ENCODE peak calls at places on chromosome 10, in four cellular contexts. L, E, K and C are unnamed samples.

GRCh38 chr10:57579926-57580325 is 687.8 kb downstream of the IPMK start:
- DNase-seq in K (no peak), E (no peak), L (peak; percentile 36), C (no peak)

GRCh38 chr10:49619613-49620012 is 5.8 kb downstream of the CHAT start:
- DNase-seq in L (peak; percentile 46), K (no peak), E (no peak), C (no peak)

GRCh38 chr10:21078410-21079329 is 181.6 kb upstream of the NEBL start:
- DNase-seq in E (no peak), L (peak; percentile 78), K (peak; percentile 18), C (peak; percentile 70)

GRCh38 chr10:97291357-97292096 is 910 bp downstream of the ARHGAP19 start:
- DNase-seq in E (no peak), K (no peak), L (no peak), C (no peak)

GRCh38 chr10:45640941-45641340 is 31.6 kb downstream of the ZFAND4 start:
- DNase-seq in K (no peak), L (no peak), E (no peak), C (no peak)

GRCh38 chr10:30413996-30414576 is 19.9 kb upstream of the MAP3K8 start:
- DNase-seq in K (peak; percentile 65), E (no peak), L (no peak), C (no peak)

GRCh38 chr10:91782539-91782938 is 15.7 kb upstream of the TNKS2 start:
- DNase-seq in E (no peak), L (no peak), K (no peak), C (no peak)

GRCh38 chr10:60425392-60426110 is 35.9 kb upstream of the ANK3 start:
- DNase-seq in E (no peak), K (no peak), L (no peak), C (no peak)

GRCh38 chr10:57094083-57094482 is 733.0 kb upstream of the ZWINT start:
- DNase-seq in K (no peak), E (no peak), L (no peak), C (no peak)

GRCh38 chr10:86715156-86715795 is 41.1 kb upstream of the BMPR1A start:
- DNase-seq in K (no peak), E (no peak), L (no peak), C (no peak)

GRCh38 chr10:35270100-35270499 is 66.2 kb upstream of the CCNY start:
- DNase-seq in K (no peak), E (no peak), L (no peak), C (no peak)

GRCh38 chr10:50993817-50994251 is 80.5 kb upstream of the PRKG1 start:
- DNase-seq in E (no peak), K (no peak), L (no peak), C (no peak)

GRCh38 chr10:31769564-31769963 is 159.1 kb downstream of the ARHGAP12 start:
- DNase-seq in K (no peak), L (no peak), E (no peak), C (no peak)

GRCh38 chr10:132684164-132684891 is 101.6 kb downstream of the NKX6-2 start:
- DNase-seq in K (no peak), E (peak; percentile 38), L (peak; percentile 5), C (no peak)

GRCh38 chr10:113780681-113781250 is 29.3 kb downstream of the PLEKHS1 start:
- DNase-seq in K (no peak), E (no peak), L (no peak), C (no peak)

GRCh38 chr10:131214521-131215244 is 96.8 kb downstream of the TCERG1L start:
- DNase-seq in K (no peak), L (no peak), E (peak; percentile 58), C (no peak)

GRCh38 chr10:26335574-26336093 is 102.5 kb upstream of the APBB1IP start:
- DNase-seq in L (no peak), E (no peak), K (peak; percentile 54), C (no peak)

GRCh38 chr10:85919358-85920022 is 447.1 kb downstream of the GRID1 start:
- DNase-seq in E (no peak), L (no peak), K (no peak), C (no peak)

GRCh38 chr10:114172776-114173555 is 1.0 kb downstream of the CCDC186 start:
- DNase-seq in K (no peak), L (no peak), E (no peak), C (no peak)

GRCh38 chr10:98481418-98481945 is 34.7 kb upstream of the HPS1 start:
- DNase-seq in L (no peak), E (no peak), K (no peak), C (no peak)

GRCh38 chr10:99232357-99232999 is 3.2 kb downstream of the HPSE2 start:
- DNase-seq in L (peak; percentile 62), K (no peak), E (peak; percentile 66), C (peak; percentile 16)

GRCh38 chr10:110711382-110711781 is 67.2 kb downstream of the RBM20 start:
- DNase-seq in K (peak; percentile 34), E (no peak), L (no peak), C (no peak)

GRCh38 chr10:23314835-23315239 is 29.8 kb downstream of the C10orf67 start:
- DNase-seq in K (peak; percentile 52), E (no peak), L (no peak), C (peak; percentile 57)

GRCh38 chr10:35090162-35090954 is at the start of gene CUL2:
- DNase-seq in E (peak; percentile 96), K (peak; percentile 96), L (peak; percentile 87), C (peak; percentile 96)

GRCh38 chr10:119221666-119222065 is 14.3 kb downstream of the GRK5 start:
- DNase-seq in L (no peak), E (no peak), K (no peak), C (no peak)

GRCh38 chr10:59580257-59580863 is 129.3 kb downstream of the SLC16A9 start:
- DNase-seq in K (no peak), E (no peak), L (no peak), C (no peak)

GRCh38 chr10:35415505-35415904 is 79.2 kb downstream of the CCNY start:
- DNase-seq in K (no peak), E (no peak), L (no peak), C (no peak)

GRCh38 chr10:60573342-60573741 is 183.7 kb upstream of the ANK3 start:
- DNase-seq in E (no peak), K (no peak), L (no peak), C (no peak)

GRCh38 chr10:86661161-86662025 is 6.9 kb upstream of the LDB3 start:
- DNase-seq in L (peak; percentile 7), K (no peak), E (peak; percentile 78), C (no peak)

GRCh38 chr10:97731346-97732051 is 5.4 kb upstream of the ZFYVE27 start:
- DNase-seq in E (no peak), K (peak; percentile 61), L (peak; percentile 71), C (peak; percentile 74)

GRCh38 chr10:35640951-35641429 is 1.1 kb downstream of the FZD8 start:
- DNase-seq in K (peak; percentile 51), L (peak; percentile 71), E (peak; percentile 91), C (peak; percentile 62)

GRCh38 chr10:80144302-80145131 is 12.0 kb downstream of the PLAC9 start:
- DNase-seq in K (peak; percentile 59), E (peak; percentile 86), L (peak; percentile 24), C (no peak)

GRCh38 chr10:93826355-93826754 is 67.4 kb upstream of the SLC35G1 start:
- DNase-seq in E (no peak), L (peak; percentile 18), K (no peak), C (no peak)

GRCh38 chr10:31808258-31809218 is 120.1 kb downstream of the ARHGAP12 start:
- DNase-seq in K (peak; percentile 28), E (no peak), L (no peak), C (no peak)

GRCh38 chr10:108911814-108912541 is 1011.3 kb downstream of the XPNPEP1 start:
- DNase-seq in K (peak; percentile 33), L (peak; percentile 95), E (peak; percentile 82), C (peak; percentile 71)

GRCh38 chr10:99527526-99528255 is 5.1 kb upstream of the NKX2-3 start:
- DNase-seq in L (no peak), K (no peak), E (no peak), C (no peak)

GRCh38 chr10:51896849-51897248 is 197.5 kb upstream of the CSTF2T start:
- DNase-seq in E (no peak), K (no peak), L (no peak), C (no peak)

DNA sequence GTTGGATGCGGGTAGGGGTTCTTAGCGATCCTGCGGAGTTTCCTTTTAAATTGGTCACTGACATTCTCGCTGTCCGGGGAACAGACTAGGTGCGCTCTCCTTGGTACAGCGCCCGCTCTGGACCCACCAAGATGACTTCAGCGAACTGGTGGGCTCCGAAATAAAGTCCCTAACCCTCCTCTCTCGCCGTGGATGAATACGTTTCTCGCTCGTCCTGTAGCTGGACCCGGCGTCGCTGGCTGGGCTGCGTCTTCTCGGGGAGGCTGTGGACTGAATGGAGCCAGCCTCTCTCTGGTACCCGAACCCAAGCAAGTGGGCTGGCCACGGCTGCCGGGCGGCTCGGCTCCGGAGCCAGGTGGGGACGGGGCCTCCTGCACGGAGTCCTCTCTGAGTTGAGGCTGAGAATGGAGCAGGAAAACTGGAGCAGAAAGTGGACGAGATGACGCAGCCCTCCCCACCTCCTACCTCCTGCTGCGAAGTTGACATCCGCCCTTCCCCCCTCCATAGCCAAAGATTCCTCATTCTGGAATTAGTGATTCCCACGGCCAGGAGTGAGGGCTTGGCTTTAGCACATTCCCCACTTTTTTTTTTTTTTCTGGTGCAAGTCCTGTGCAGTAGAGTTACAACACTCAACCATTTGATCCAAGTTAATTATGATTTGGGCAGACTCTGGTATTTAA is 1.5 kb downstream of the UNC5B start:
- DNase-seq in E (no peak), K (peak; percentile 33), L (peak; percentile 51), C (no peak)
- TF ChIP-seq CTCF in E (no peak), K (no peak), L (no peak), C (no peak)

GRCh38 chr10:69742928-69743602 is 58.6 kb upstream of the COL13A1 start:
- DNase-seq in L (peak; percentile 79), E (no peak), K (no peak), C (peak; percentile 65)
- TF ChIP-seq CTCF in L (peak; percentile 28), E (peak; percentile 40), K (peak; percentile 22), C (peak; percentile 56)

GRCh38 chr10:124125305-124126116 is 32.1 kb upstream of the CHST15 start:
- DNase-seq in E (peak; percentile 48), L (peak; percentile 35), K (no peak), C (no peak)
- TF ChIP-seq CTCF in E (no peak), L (peak; percentile 19), K (no peak), C (peak; percentile 56)

GRCh38 chr10:104318096-104318725 is 20.1 kb downstream of the ITPRIP start:
- DNase-seq in L (no peak), K (no peak), E (peak; percentile 33), C (no peak)

GRCh38 chr10:104315486-104315921 is 22.8 kb downstream of the ITPRIP start:
- DNase-seq in L (no peak), K (no peak), E (no peak), C (no peak)

GRCh38 chr10:104318810-104319684 is 19.2 kb downstream of the ITPRIP start:
- DNase-seq in E (peak; percentile 59), L (no peak), K (no peak), C (no peak)

GRCh38 chr10:104316321-104317099 is 21.8 kb downstream of the ITPRIP start:
- DNase-seq in K (no peak), E (no peak), L (no peak), C (no peak)

GRCh38 chr10:104317195-104318095 is 20.8 kb downstream of the ITPRIP start:
- DNase-seq in E (peak; percentile 45), K (no peak), L (no peak), C (no peak)
- TF ChIP-seq CTCF in E (no peak), K (no peak), L (no peak), C (no peak)

GRCh38 chr10:82041018-82041417 is 166.0 kb downstream of the NRG3 start:
- DNase-seq in E (no peak), L (no peak), K (no peak), C (no peak)
- TF ChIP-seq CTCF in E (no peak), L (no peak), K (no peak), C (no peak)